ENCODE peak calls at places on chromosomes 6 and 20, in eight cellular contexts. W is body of pancreas, O is ovary, Q is heart left ventricle, V is GM12878, E is right lobe of liver, C is K562, F is testis. Z is an unnamed sample. For H3K4me1, the result is how much of the 10 kb centered on the place peaks cover.

GRCh38 chr20:47515843-47516242 is 14.2 kb downstream of the NCOA3 start:
- DNase-seq in W (no peak), O (no peak), Q (no peak), V (no peak), E (no peak), C (no peak), F (no peak), Z (no peak)

GRCh38 chr6:1402369-1402768 is 13.0 kb downstream of the FOXF2 start:
- DNase-seq in W (no peak), O (no peak), Q (no peak), V (no peak), E (no peak), C (no peak), F (no peak), Z (peak)

GRCh38 chr6:152952866-152953509 is 29.9 kb downstream of the FBXO5 start:
- DNase-seq in W (no peak), O (no peak), Q (no peak), V (no peak), E (no peak), C (peak), F (no peak), Z (no peak)

GRCh38 chr6:38432479-38432878 is 207.2 kb downstream of the BTBD9 start:
- DNase-seq in W (no peak), O (no peak), Q (no peak), V (no peak), E (no peak), C (no peak), F (no peak), Z (no peak)

GRCh38 chr6:25342784-25343183 is 63.6 kb downstream of the CARMIL1 start:
- DNase-seq in W (no peak), O (no peak), Q (no peak), V (no peak), E (no peak), C (no peak), F (no peak), Z (no peak)

GRCh38 chr6:110158479-110158878 is 21.0 kb downstream of the WASF1 start:
- DNase-seq in W (no peak), O (no peak), Q (no peak), V (no peak), E (no peak), C (no peak), F (no peak), Z (no peak)

GRCh38 chr6:102114402-102114801 is 720.9 kb downstream of the GRIK2 start:
- DNase-seq in W (no peak), O (no peak), Q (no peak), V (no peak), E (no peak), C (no peak), F (peak), Z (no peak)

GRCh38 chr6:53811082-53811481 is 16.3 kb downstream of the LRRC1 start:
- DNase-seq in W (peak), O (no peak), Q (no peak), V (peak), E (peak), C (no peak), F (no peak), Z (no peak)

GRCh38 chr20:57667385-57667784 is 42.4 kb downstream of the PMEPA1 start:
- DNase-seq in W (no peak), O (no peak), Q (no peak), V (no peak), E (no peak), C (no peak), F (no peak), Z (no peak)

GRCh38 chr6:170053966-170054661 is 236.8 kb downstream of the DLL1 start:
- DNase-seq in W (no peak), O (no peak), Q (no peak), V (no peak), E (peak), C (no peak), F (no peak), Z (peak)

GRCh38 chr6:15270402-15270801 is 24.5 kb downstream of the JARID2 start:
- DNase-seq in W (no peak), O (no peak), Q (no peak), V (no peak), E (no peak), C (no peak), F (no peak), Z (no peak)

GRCh38 chr6:158008894-158009891 is 27.5 kb downstream of the SYNJ2 start:
- DNase-seq in W (peak), O (peak), Q (peak), V (no peak), E (peak), C (peak), F (peak), Z (peak)

GRCh38 chr6:83505376-83505775 is 7.0 kb upstream of the PRSS35 start:
- DNase-seq in W (no peak), O (no peak), Q (peak), V (no peak), E (no peak), C (no peak), F (peak), Z (no peak)

GRCh38 chr6:170172825-170173231 is 118.0 kb downstream of the DLL1 start:
- DNase-seq in W (no peak), O (peak), Q (no peak), V (no peak), E (peak), C (no peak), F (peak), Z (peak)

GRCh38 chr20:38599410-38599882 is 2.2 kb upstream of the ARHGAP40 start:
- DNase-seq in W (peak), O (no peak), Q (peak), V (no peak), E (peak), C (peak), F (peak), Z (no peak)

GRCh38 chr6:148414836-148415235 is 72.2 kb downstream of the SASH1 start:
- DNase-seq in W (no peak), O (no peak), Q (no peak), V (no peak), E (no peak), C (no peak), F (no peak), Z (no peak)

GRCh38 chr6:46184114-46184513 is 13.3 kb upstream of the ENPP5 start:
- DNase-seq in W (peak), O (no peak), Q (no peak), V (no peak), E (no peak), C (no peak), F (no peak), Z (no peak)

GRCh38 chr20:24469116-24470030 is at the start of gene SYNDIG1:
- DNase-seq in W (no peak), O (no peak), Q (peak), V (no peak), E (no peak), C (no peak), F (peak), Z (peak)

GRCh38 chr6:157151989-157152388 is 171.3 kb downstream of the TMEM242 start:
- DNase-seq in W (no peak), O (no peak), Q (no peak), V (no peak), E (no peak), C (no peak), F (no peak), Z (no peak)

GRCh38 chr20:39795401-39796272 is 833.5 kb downstream of the DHX35 start:
- DNase-seq in W (peak), O (no peak), Q (no peak), V (no peak), E (no peak), C (no peak), F (no peak), Z (no peak)

GRCh38 chr6:138986578-138986977 is 1.5 kb downstream of the REPS1 start:
- DNase-seq in W (no peak), O (no peak), Q (no peak), V (no peak), E (no peak), C (peak), F (no peak), Z (no peak)
- H3K4me1 ChIP-seq in W (under half), O (under half), Q (under half), V (under half), E (under half), C (under half), F (under half), Z (under half)

GRCh38 chr6:160067564-160067963 is 54.1 kb upstream of the SLC22A1 start:
- DNase-seq in W (no peak), O (no peak), Q (no peak), V (no peak), E (peak), C (no peak), F (no peak), Z (no peak)

GRCh38 chr6:160060221-160060620 is 61.4 kb upstream of the SLC22A1 start:
- DNase-seq in W (no peak), O (no peak), Q (no peak), V (no peak), E (no peak), C (no peak), F (no peak), Z (no peak)

GRCh38 chr6:160060920-160061447 is 60.6 kb upstream of the SLC22A1 start:
- DNase-seq in W (no peak), O (no peak), Q (no peak), V (no peak), E (no peak), C (no peak), F (no peak), Z (no peak)

GRCh38 chr6:160065200-160065599 is 56.4 kb upstream of the SLC22A1 start:
- DNase-seq in W (peak), O (no peak), Q (no peak), V (no peak), E (no peak), C (no peak), F (no peak), Z (no peak)

DNA sequence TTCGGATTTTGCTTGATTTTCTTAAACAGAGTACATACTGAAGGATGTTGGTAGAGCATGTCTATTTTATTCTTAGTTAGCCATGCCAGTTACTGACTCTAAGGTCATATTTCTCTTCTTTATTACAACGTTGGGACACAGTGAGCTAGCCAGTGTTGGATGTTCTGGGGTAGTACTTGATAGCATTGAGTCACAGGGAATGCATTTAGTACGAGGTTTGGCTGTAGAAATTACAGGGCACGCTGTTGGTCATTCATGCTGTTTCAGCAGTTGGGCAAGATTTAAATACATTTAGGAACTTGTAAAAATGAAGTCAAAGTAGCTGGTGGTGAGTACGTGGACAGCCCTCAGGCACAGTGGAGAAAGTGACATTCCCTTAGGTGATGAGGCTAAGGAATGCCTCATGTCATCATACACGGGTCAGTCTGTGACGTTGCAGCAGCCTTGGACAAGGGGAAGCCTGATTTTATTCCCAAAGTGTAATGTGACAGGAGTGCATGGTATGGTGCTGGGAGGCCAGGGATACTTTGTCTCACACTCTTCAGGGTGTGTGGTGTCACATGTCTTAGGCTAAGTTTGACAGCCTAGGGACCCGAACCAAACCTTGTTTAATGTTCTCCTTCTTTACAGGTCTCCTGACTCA is 57.7 kb upstream of the SLC22A1 start:
- DNase-seq in W (no peak), O (no peak), Q (no peak), V (no peak), E (no peak), C (no peak), F (no peak), Z (no peak)
- H3K27ac ChIP-seq in W (no peak), O (no peak), Q (no peak), V (no peak), E (peak), C (no peak), F (no peak), Z (no peak)

DNA sequence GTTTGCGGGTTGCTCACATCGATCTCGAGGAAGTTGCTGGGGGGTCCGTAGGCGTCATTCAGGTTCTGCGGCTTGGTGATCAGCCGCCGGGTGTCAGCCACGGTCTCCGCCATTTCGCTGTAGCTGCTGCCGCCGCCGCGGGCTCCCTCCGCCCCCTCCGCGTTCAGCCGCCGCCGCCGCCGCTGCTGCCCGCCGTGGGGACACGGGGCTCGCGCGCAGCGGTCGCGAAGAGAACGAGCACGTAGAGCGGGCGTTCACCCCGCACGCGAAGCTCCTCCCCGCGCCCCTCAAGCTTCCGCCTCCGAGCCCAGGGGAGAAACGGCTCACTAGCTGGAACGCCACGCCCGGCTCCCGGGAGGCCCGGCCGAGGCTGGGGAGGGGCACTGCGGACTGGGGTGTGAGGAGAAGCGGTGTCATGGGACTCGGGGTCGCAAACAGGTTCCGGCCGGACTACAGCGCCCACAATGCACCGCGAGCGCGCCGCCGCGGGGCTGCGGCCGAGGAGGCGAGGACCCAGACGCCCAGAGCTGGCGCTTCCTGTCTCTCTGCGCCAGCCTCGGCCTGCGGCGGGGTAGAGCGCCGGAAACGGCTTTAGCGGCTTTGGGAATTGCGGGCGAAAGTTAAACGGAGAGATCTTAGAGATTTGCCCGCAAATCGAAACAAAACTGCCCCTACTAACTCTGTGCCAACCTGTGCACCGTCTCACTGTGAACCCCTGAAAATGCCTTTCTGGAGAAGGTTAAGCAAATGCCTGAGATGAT is at the start of gene SNX3:
- DNase-seq in W (peak), O (peak), Q (peak), V (peak), E (peak), C (peak), F (peak), Z (peak)
- TF ChIP-seq POLR2A in W (peak), O (peak), Q (no peak), V (peak), E (peak), C (peak), F (no peak), Z (peak)

DNA sequence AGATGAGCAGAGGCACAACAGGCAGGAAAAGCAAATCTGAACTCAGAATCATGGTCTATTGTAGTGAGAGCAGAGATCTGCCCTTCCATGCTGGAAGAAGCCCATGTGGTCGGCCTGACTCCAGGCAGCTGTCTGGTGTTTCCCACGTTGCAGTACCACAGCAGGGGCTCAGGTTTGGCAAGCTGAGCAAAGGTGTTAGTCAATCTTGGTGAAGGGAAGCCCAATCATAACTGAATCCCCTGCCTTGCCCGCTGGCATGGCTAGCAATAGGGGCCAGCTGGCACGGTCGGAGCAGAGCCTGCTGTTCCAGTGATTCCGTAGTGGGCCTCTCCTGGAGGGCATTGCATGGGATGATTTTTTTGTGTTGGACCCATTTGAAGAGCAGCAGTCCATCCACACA is 17.8 kb upstream of the CCR6 start:
- DNase-seq in W (no peak), O (no peak), Q (no peak), V (no peak), E (no peak), C (no peak), F (no peak), Z (no peak)
- H3K4me1 ChIP-seq in W (under half), O (under half), Q (under half), V (under half), E (under half), C (under half), F (under half), Z (under half)

DNA sequence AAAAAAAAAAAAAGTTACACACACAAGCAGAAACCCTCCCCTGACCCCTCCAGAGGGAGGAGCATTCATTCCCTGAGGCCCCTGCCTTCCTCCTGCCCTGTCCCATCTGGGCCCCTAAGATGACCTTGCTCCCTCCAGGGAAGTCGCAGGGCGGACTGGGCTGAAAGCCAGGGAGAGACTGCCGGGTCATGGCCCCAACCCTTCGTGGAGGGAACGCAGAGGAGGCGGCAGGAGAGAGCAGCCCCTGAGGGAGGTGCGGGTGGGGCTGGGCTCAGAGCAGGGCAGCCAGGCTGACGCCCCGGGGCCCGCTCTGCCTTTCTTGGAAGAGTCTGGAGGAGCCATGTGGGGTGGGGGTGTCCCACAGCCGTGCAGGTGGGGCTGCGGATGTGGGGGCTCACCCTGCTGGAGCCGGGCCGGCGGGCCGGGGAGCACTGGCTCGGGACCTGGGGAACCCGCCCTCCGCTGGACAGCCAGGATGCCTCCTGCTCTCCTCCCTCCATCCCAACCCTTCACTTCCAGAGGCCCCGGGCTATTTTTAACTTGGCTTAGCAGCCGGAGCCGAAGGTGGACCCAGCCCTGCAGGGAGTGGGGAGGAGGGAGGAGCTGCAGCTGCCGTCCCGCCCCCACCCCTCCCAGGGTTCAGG is 15.0 kb upstream of the ABHD16B start:
- DNase-seq in W (no peak), O (peak), Q (peak), V (no peak), E (peak), C (peak), F (peak), Z (no peak)
- H3K27ac ChIP-seq in W (peak), O (no peak), Q (peak), V (no peak), E (no peak), C (peak), F (peak), Z (no peak)

DNA sequence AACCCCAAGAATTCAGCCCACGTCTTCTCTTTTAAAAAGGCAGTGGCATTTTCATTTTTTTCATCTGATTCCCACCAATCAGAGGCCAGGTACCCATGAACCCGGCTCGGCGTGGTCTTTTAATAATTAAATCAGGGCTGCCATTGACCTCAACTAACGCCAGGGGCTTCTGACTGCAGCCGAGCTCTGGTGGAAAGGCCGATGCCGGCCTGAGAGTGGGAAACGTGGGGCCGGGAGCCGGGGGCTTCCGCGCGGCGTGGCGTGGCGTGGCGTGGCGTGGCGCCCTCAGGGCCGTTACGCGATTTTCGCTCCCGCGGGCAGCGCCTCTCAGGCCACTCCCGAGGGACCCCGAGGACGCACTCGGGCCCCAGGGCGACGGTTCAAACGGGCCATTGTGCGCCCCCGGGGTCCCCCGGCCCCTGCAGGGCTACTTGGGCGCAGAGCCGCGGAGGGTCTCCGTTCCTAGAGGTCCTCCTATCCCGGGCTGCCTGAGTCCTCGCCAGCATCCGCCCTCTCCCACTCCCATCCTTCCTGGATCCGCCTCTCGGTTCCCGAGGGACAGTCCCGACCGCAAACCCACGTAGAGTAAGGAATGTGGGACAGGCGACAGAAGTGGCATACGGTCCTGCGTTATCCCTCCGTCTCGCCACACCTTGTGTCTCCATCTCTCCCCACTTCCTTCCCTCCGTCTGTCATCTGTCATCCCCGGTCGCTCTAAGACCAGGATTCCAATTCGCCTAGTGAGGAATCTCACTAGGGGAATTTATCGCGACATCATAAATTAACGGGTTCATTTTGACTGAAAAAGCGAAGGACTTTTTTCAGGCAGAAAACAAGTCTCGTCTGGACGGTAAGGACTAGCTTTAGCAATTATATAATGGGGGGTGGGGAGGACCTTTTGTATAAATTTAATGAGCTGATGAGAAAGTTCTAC is 876 bp upstream of the TBPL1 start:
- DNase-seq in W (peak), O (peak), Q (peak), V (no peak), E (peak), C (peak), F (peak), Z (peak)
- TF ChIP-seq POLR2A in W (peak), O (no peak), Q (no peak), V (peak), E (no peak), C (peak), F (no peak), Z (no peak)

DNA sequence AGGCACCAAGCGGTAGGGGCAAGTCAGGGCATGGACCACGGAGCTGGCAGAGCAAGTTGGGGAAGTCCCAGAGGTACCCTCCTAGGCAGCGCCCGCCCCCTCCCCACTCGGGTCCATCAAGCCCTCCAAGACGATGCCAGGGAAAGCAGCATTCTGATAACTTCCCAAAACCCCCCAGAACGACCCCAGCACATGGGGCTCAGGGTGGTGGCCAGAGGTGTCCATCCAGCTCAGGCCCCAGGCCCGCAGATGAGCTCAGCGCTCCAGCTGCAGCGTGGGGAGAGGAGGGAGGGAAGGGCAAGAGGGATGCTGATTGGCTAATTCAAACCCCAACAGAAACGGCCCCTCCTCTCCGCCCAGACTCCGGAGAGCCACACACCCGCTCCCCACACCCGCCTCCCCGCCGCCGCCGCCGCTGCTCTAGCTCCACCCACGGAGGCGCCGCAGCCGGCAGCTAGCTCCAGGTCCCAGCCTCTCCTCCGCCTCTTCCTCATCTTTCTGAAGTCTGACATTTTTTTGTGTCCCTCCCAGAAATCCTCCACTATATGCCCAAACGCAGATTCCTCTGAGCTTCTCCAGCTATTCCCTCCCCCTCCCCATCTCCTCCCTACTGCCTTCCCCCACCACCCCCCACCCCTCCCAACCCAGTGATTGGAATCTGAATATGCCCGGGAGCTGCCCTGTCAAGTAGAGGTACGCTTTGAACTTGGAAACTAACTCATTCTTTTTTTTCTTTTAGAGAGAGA is 40.3 kb upstream of the TLDC2 start:
- DNase-seq in W (peak), O (peak), Q (peak), V (peak), E (peak), C (peak), F (peak), Z (peak)
- H3K4me1 ChIP-seq in W (under half), O (under half), Q (half or more), V (under half), E (under half), C (under half), F (half or more), Z (half or more)

Z was measured in sigmoid colon.